ENCODE peak calls at places on chromosomes 2 and 18, in four cellular contexts. H is IMR-90, V is GM10248, P is Calu3. F is an unnamed sample.

GRCh38 chr2:67243919-67244318 is 153.2 kb upstream of the ETAA1 start:
- DNase-seq in H (no peak), V (no peak), P (no peak), F (no peak)

GRCh38 chr18:13286456-13287125 is 68.0 kb downstream of the LDLRAD4 start:
- DNase-seq in H (no peak), V (no peak), P (no peak), F (no peak)

GRCh38 chr2:36059684-36060083 is 295.9 kb upstream of the CRIM1 start:
- DNase-seq in H (no peak), V (peak), P (no peak), F (no peak)

GRCh38 chr2:38146302-38146916 is 70.5 kb upstream of the CYP1B1 start:
- DNase-seq in H (peak), V (peak), P (peak), F (no peak)

GRCh38 chr2:15560404-15560987 is 638 bp downstream of the NBAS start:
- DNase-seq in H (peak), V (peak), P (peak), F (no peak)

GRCh38 chr2:234436482-234436837 is 60.4 kb downstream of the ARL4C start:
- DNase-seq in H (no peak), V (no peak), P (no peak), F (no peak)

GRCh38 chr2:43178602-43179542 is 47.5 kb downstream of the ZFP36L2 start:
- DNase-seq in H (peak), V (no peak), P (peak), F (no peak)

GRCh38 chr18:21599585-21600525 is 649 bp downstream of the ESCO1 start:
- DNase-seq in H (peak), V (peak), P (peak), F (peak)

GRCh38 chr18:76691800-76692199 is 130.6 kb upstream of the ZNF236 start:
- DNase-seq in H (peak), V (no peak), P (no peak), F (no peak)

GRCh38 chr2:20188851-20189250 is 36.1 kb downstream of the SDC1 start:
- DNase-seq in H (no peak), V (no peak), P (no peak), F (peak)

GRCh38 chr2:203583696-203584095 is 48.6 kb upstream of the RAPH1 start:
- DNase-seq in H (peak), V (peak), P (peak), F (no peak)

GRCh38 chr2:43171789-43172188 is 54.6 kb downstream of the ZFP36L2 start:
- DNase-seq in H (peak), V (no peak), P (peak), F (peak)

GRCh38 chr2:24238158-24238557 is 63.3 kb downstream of the FAM228A start:
- DNase-seq in H (no peak), V (no peak), P (no peak), F (no peak)

GRCh38 chr2:12507295-12507694 is 209.4 kb upstream of the TRIB2 start:
- DNase-seq in H (peak), V (no peak), P (no peak), F (no peak)

GRCh38 chr18:48393776-48394175 is 15.4 kb downstream of the ZBTB7C start:
- DNase-seq in H (no peak), V (no peak), P (no peak), F (no peak)

GRCh38 chr18:4181882-4182568 is 273.1 kb downstream of the DLGAP1 start:
- DNase-seq in H (no peak), V (no peak), P (no peak), F (no peak)

GRCh38 chr18:741931-742512 is 29.6 kb upstream of the ENOSF1 start:
- DNase-seq in H (peak), V (peak), P (no peak), F (no peak)

GRCh38 chr2:17930773-17931172 is 52.3 kb downstream of the KCNS3 start:
- DNase-seq in H (no peak), V (no peak), P (no peak), F (no peak)

GRCh38 chr18:23688528-23688927 is 725 bp upstream of the LAMA3 start:
- DNase-seq in H (no peak), V (no peak), P (no peak), F (no peak)

GRCh38 chr2:127673304-127674069 is 1.8 kb downstream of the LIMS2 start:
- DNase-seq in H (no peak), V (no peak), P (no peak), F (no peak)

GRCh38 chr2:127676906-127677305 is 1.6 kb upstream of the LIMS2 start:
- DNase-seq in H (no peak), V (no peak), P (no peak), F (no peak)

GRCh38 chr2:127678531-127678930 is 3.2 kb upstream of the LIMS2 start:
- DNase-seq in H (no peak), V (no peak), P (no peak), F (no peak)

GRCh38 chr2:127674241-127675209 is 805 bp downstream of the LIMS2 start:
- DNase-seq in H (no peak), V (peak), P (peak), F (peak)

DNA sequence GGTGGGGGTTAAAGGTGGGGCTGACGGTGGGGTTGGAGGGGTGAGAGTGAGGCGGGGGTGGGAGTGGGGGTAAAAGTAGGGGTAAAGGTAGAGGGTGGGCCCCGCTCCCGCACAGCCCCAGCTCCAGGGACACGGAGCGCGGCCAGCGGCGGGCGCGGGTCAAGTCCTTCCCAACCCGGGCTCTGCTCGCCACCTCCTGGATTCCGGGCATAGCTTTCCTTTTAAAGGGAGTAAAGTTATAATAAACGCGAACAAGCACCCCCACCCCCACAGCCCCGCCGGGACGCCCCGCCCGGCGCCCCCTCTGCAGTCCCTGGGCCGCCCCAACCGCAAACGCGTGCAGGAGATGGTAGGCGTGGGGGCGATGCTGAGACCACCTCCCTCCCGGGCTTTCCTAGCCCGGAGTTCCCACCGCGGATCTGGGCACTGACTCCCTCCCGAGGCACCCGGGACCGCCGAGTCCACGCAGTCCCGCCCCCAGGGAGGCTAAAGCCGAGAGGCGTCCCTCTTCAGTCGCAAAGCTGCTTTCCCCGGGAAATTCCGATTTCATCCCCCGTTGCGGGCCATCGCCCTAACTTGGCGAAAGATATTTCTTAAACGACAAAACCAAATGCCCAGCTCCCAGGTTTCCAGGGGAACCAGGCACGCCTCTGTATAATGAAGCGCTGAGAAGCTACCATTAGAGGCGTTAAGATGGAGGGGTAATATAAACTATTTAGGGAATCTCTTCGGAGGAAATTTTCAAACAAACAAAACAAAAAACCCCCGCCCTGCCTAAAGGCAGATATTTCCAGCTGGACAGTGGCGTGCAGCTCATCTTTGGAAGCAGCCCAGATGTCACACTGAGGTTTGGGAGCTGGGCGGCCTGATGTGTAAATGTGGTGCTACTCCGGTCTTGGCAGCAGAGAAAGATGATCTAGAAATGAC is at the start of gene LIMS2:
- DNase-seq in H (peak), V (no peak), P (peak), F (no peak)
- TF ChIP-seq CTCF in H (peak), V (no peak), P (no peak), F (no peak)

GRCh38 chr18:32683044-32683443 is 89.8 kb downstream of the KLHL14 start:
- DNase-seq in H (no peak), V (no peak), P (no peak), F (no peak)
- TF ChIP-seq CTCF in H (no peak), V (no peak), P (no peak), F (no peak)

GRCh38 chr18:70072678-70073077 is 125.0 kb upstream of the CD226 start:
- DNase-seq in H (peak), V (no peak), P (no peak), F (no peak)
- TF ChIP-seq CTCF in H (peak), V (peak), P (no peak), F (no peak)

DNA sequence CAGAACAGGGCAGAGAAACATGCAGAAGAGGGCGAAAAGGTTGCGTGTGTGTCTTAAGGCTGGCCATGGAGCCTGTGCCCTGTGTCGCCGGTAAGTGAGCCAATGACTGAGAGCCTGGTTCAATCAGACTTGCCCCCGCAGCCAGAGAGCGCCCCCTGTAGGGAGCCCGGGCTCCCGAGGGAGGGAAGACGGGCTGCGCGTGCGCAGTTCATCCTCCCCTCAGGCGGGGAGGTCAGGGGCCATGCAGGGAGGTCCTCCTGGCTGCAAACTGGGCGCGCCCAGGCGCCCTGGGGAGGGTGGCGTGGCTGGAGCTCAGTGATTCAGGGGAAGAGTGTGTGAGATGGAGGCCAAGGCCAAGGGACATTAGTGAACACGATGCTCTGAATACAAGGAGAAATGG is 276.6 kb downstream of the PHLPP1 start:
- DNase-seq in H (no peak), V (no peak), P (no peak), F (no peak)
- TF ChIP-seq CTCF in H (no peak), V (no peak), P (no peak), F (no peak)

DNA sequence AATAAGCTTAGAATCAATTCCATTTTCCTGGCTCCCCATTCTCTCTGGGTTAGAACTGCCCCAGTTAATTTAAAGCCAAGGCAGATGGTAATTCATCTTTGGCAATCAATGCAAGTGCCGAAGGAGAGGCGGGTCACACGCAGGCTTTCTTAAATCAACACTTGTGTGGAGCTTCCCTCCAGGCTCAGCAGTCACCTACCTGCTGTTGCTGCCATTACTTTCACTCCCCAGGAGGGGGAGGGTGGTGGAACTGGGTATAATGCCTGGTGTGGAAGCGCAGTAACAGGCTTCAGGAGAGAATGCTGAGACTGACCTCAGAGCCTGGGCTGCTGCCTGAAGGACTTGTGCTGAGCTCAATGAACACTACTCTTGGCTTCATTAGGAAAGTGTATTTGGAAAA is 19.2 kb downstream of the TTR start:
- DNase-seq in H (no peak), V (no peak), P (peak), F (no peak)
- TF ChIP-seq CTCF in H (no peak), V (no peak), P (peak), F (peak)

DNA sequence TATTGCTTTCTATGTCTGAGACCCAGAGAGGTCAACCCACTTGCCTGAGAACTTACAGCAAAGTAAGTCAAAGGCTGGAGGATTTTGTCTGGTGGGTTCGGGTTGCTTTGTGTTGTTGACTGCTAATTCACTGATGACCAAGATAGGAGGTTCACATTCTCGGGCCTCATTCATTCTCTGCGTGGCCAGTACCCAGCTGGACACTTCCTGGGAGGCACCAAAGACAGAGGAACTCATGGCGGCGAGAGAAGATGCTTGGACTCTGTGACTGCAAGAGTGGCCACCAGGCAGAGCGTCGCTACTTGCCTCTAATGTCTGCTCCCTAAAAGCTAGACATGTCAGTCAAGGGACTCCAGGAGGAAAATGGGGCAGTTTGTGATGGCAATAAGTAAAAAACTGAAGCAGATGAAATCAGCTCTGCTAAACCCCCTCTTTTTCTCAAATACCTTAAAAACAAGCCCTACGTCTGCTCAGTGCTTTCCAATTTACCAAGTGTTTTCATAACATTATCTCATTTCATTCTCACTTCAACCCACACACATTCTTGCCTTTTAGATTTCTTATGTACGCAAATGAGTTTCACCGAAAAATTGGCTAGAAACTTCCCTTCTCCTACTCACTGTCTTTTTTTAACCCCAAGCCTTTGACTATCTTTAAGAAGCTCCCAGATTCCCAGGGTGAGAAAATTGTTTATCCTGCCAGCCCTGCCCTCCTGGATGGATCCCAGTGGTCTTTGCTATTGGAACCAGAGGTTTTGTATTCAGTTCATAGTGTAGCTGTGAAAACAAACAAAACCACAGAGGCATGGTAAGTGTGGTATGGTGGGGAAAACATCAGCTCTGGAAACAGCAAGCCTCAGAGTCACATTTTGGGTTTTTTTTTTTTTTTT is 4.9 kb upstream of the LBH start:
- DNase-seq in H (peak), V (peak), P (no peak), F (no peak)
- TF ChIP-seq CTCF in H (no peak), V (no peak), P (no peak), F (no peak)

GRCh38 chr2:149573760-149574159 is 13.8 kb downstream of the MMADHC start:
- DNase-seq in H (peak), V (no peak), P (no peak), F (no peak)
- TF ChIP-seq CTCF in H (peak), V (peak), P (peak), F (peak)

GRCh38 chr2:237702439-237703397 is 75.3 kb downstream of the LRRFIP1 start:
- DNase-seq in H (peak), V (no peak), P (peak), F (no peak)
- TF ChIP-seq CTCF in H (no peak), V (no peak), P (no peak), F (no peak)

F was measured in mesothelial cell of epicardium.